ENCODE peak calls at places on chromosomes 13 and 19, in nine cellular contexts. One of them, this sample, is unnamed.

GRCh38 chr19:12806242-12807131 is at the start of gene RNASEH2A:
- DNase-seq in osteoblast: peak
- DNase-seq in GM10248: peak
- DNase-seq in dermis microvascular lymphatic vessel endothelial cell: peak
- DNase-seq in adrenal gland: peak
- DNase-seq in T-cell: peak
- DNase-seq in RWPE2: peak
- DNase-seq in AG08396: peak
- DNase-seq in activated T-cell treated with anti-CD3 and anti-CD28 coated beads for 1 hour: peak
- DNase-seq in this sample: peak

GRCh38 chr13:25037057-25037813 is 58.7 kb upstream of the PABPC3 start:
- DNase-seq in osteoblast: peak
- DNase-seq in GM10248: peak
- DNase-seq in dermis microvascular lymphatic vessel endothelial cell: peak
- DNase-seq in adrenal gland: peak
- DNase-seq in T-cell: peak
- DNase-seq in RWPE2: no peak
- DNase-seq in AG08396: peak
- DNase-seq in activated T-cell treated with anti-CD3 and anti-CD28 coated beads for 1 hour: peak
- DNase-seq in this sample: no peak

GRCh38 chr19:39701291-39701690 is 3.0 kb upstream of the LGALS14 start:
- DNase-seq in osteoblast: no peak
- DNase-seq in GM10248: no peak
- DNase-seq in dermis microvascular lymphatic vessel endothelial cell: no peak
- DNase-seq in adrenal gland: no peak
- DNase-seq in T-cell: no peak
- DNase-seq in RWPE2: no peak
- DNase-seq in AG08396: no peak
- DNase-seq in activated T-cell treated with anti-CD3 and anti-CD28 coated beads for 1 hour: no peak
- DNase-seq in this sample: no peak

GRCh38 chr13:20428666-20429644 is 96.7 kb downstream of the CRYL1 start:
- DNase-seq in osteoblast: no peak
- DNase-seq in GM10248: no peak
- DNase-seq in dermis microvascular lymphatic vessel endothelial cell: no peak
- DNase-seq in adrenal gland: no peak
- DNase-seq in T-cell: no peak
- DNase-seq in RWPE2: no peak
- DNase-seq in AG08396: no peak
- DNase-seq in activated T-cell treated with anti-CD3 and anti-CD28 coated beads for 1 hour: no peak
- DNase-seq in this sample: no peak

GRCh38 chr13:74452881-74453280 is 318.7 kb upstream of the KLF12 start:
- DNase-seq in osteoblast: no peak
- DNase-seq in GM10248: no peak
- DNase-seq in dermis microvascular lymphatic vessel endothelial cell: no peak
- DNase-seq in adrenal gland: no peak
- DNase-seq in T-cell: no peak
- DNase-seq in RWPE2: no peak
- DNase-seq in AG08396: no peak
- DNase-seq in activated T-cell treated with anti-CD3 and anti-CD28 coated beads for 1 hour: no peak
- DNase-seq in this sample: no peak

GRCh38 chr13:74641586-74641985 is 507.4 kb upstream of the KLF12 start:
- DNase-seq in osteoblast: peak
- DNase-seq in GM10248: no peak
- DNase-seq in dermis microvascular lymphatic vessel endothelial cell: no peak
- DNase-seq in adrenal gland: no peak
- DNase-seq in T-cell: no peak
- DNase-seq in RWPE2: no peak
- DNase-seq in AG08396: peak
- DNase-seq in activated T-cell treated with anti-CD3 and anti-CD28 coated beads for 1 hour: no peak
- DNase-seq in this sample: no peak

GRCh38 chr19:53086949-53087348 is 16.3 kb downstream of the ZNF160 start:
- DNase-seq in osteoblast: no peak
- DNase-seq in GM10248: no peak
- DNase-seq in dermis microvascular lymphatic vessel endothelial cell: peak
- DNase-seq in adrenal gland: peak
- DNase-seq in T-cell: no peak
- DNase-seq in RWPE2: no peak
- DNase-seq in AG08396: no peak
- DNase-seq in activated T-cell treated with anti-CD3 and anti-CD28 coated beads for 1 hour: no peak
- DNase-seq in this sample: no peak

GRCh38 chr19:1606138-1606651 is 933 bp upstream of the UQCR11 start:
- DNase-seq in osteoblast: peak
- DNase-seq in GM10248: no peak
- DNase-seq in dermis microvascular lymphatic vessel endothelial cell: no peak
- DNase-seq in adrenal gland: no peak
- DNase-seq in T-cell: no peak
- DNase-seq in RWPE2: no peak
- DNase-seq in AG08396: no peak
- DNase-seq in activated T-cell treated with anti-CD3 and anti-CD28 coated beads for 1 hour: no peak
- DNase-seq in this sample: no peak

GRCh38 chr13:61670384-61671161 is 254.9 kb upstream of the PCDH20 start:
- DNase-seq in osteoblast: no peak
- DNase-seq in GM10248: no peak
- DNase-seq in dermis microvascular lymphatic vessel endothelial cell: no peak
- DNase-seq in adrenal gland: no peak
- DNase-seq in T-cell: no peak
- DNase-seq in RWPE2: no peak
- DNase-seq in AG08396: no peak
- DNase-seq in activated T-cell treated with anti-CD3 and anti-CD28 coated beads for 1 hour: no peak
- DNase-seq in this sample: no peak

GRCh38 chr19:54023191-54023590 is 31.8 kb downstream of the CACNG6 start:
- DNase-seq in osteoblast: peak
- DNase-seq in GM10248: no peak
- DNase-seq in dermis microvascular lymphatic vessel endothelial cell: no peak
- DNase-seq in adrenal gland: no peak
- DNase-seq in T-cell: no peak
- DNase-seq in RWPE2: no peak
- DNase-seq in AG08396: no peak
- DNase-seq in activated T-cell treated with anti-CD3 and anti-CD28 coated beads for 1 hour: no peak
- DNase-seq in this sample: no peak

GRCh38 chr13:26050568-26051230 is 1.1 kb downstream of the SHISA2 start:
- DNase-seq in osteoblast: peak
- DNase-seq in GM10248: no peak
- DNase-seq in dermis microvascular lymphatic vessel endothelial cell: peak
- DNase-seq in adrenal gland: no peak
- DNase-seq in T-cell: no peak
- DNase-seq in RWPE2: no peak
- DNase-seq in AG08396: no peak
- DNase-seq in activated T-cell treated with anti-CD3 and anti-CD28 coated beads for 1 hour: no peak
- DNase-seq in this sample: no peak

GRCh38 chr19:46082728-46083050 is 41.8 kb downstream of the IGFL3 start:
- DNase-seq in osteoblast: no peak
- DNase-seq in GM10248: no peak
- DNase-seq in dermis microvascular lymphatic vessel endothelial cell: no peak
- DNase-seq in adrenal gland: no peak
- DNase-seq in T-cell: no peak
- DNase-seq in RWPE2: no peak
- DNase-seq in AG08396: no peak
- DNase-seq in activated T-cell treated with anti-CD3 and anti-CD28 coated beads for 1 hour: no peak
- DNase-seq in this sample: no peak

GRCh38 chr19:33444993-33445751 is 71.7 kb downstream of the CEBPG start:
- DNase-seq in osteoblast: peak
- DNase-seq in GM10248: no peak
- DNase-seq in dermis microvascular lymphatic vessel endothelial cell: no peak
- DNase-seq in adrenal gland: no peak
- DNase-seq in T-cell: no peak
- DNase-seq in RWPE2: peak
- DNase-seq in AG08396: no peak
- DNase-seq in activated T-cell treated with anti-CD3 and anti-CD28 coated beads for 1 hour: no peak
- DNase-seq in this sample: no peak

GRCh38 chr19:38663957-38664502 is 16.6 kb downstream of the ACTN4 start:
- DNase-seq in osteoblast: peak
- DNase-seq in GM10248: peak
- DNase-seq in dermis microvascular lymphatic vessel endothelial cell: no peak
- DNase-seq in adrenal gland: peak
- DNase-seq in T-cell: no peak
- DNase-seq in RWPE2: no peak
- DNase-seq in AG08396: no peak
- DNase-seq in activated T-cell treated with anti-CD3 and anti-CD28 coated beads for 1 hour: no peak
- DNase-seq in this sample: peak

GRCh38 chr13:84358601-84359000 is 476.3 kb upstream of the SLITRK1 start:
- DNase-seq in osteoblast: no peak
- DNase-seq in GM10248: no peak
- DNase-seq in dermis microvascular lymphatic vessel endothelial cell: no peak
- DNase-seq in adrenal gland: no peak
- DNase-seq in T-cell: no peak
- DNase-seq in RWPE2: no peak
- DNase-seq in AG08396: no peak
- DNase-seq in activated T-cell treated with anti-CD3 and anti-CD28 coated beads for 1 hour: no peak
- DNase-seq in this sample: no peak

GRCh38 chr19:4717191-4717965 is 6.3 kb downstream of the DPP9 start:
- DNase-seq in osteoblast: peak
- DNase-seq in GM10248: no peak
- DNase-seq in dermis microvascular lymphatic vessel endothelial cell: peak
- DNase-seq in adrenal gland: no peak
- DNase-seq in T-cell: no peak
- DNase-seq in RWPE2: peak
- DNase-seq in AG08396: no peak
- DNase-seq in activated T-cell treated with anti-CD3 and anti-CD28 coated beads for 1 hour: no peak
- DNase-seq in this sample: no peak

GRCh38 chr13:75416327-75417005 is 65.5 kb downstream of the TBC1D4 start:
- DNase-seq in osteoblast: no peak
- DNase-seq in GM10248: no peak
- DNase-seq in dermis microvascular lymphatic vessel endothelial cell: no peak
- DNase-seq in adrenal gland: no peak
- DNase-seq in T-cell: no peak
- DNase-seq in RWPE2: no peak
- DNase-seq in AG08396: no peak
- DNase-seq in activated T-cell treated with anti-CD3 and anti-CD28 coated beads for 1 hour: no peak
- DNase-seq in this sample: no peak

GRCh38 chr13:110131424-110131823 is 175.5 kb downstream of the COL4A1 start:
- DNase-seq in osteoblast: no peak
- DNase-seq in GM10248: no peak
- DNase-seq in dermis microvascular lymphatic vessel endothelial cell: no peak
- DNase-seq in adrenal gland: no peak
- DNase-seq in T-cell: no peak
- DNase-seq in RWPE2: no peak
- DNase-seq in AG08396: no peak
- DNase-seq in activated T-cell treated with anti-CD3 and anti-CD28 coated beads for 1 hour: no peak
- DNase-seq in this sample: no peak

GRCh38 chr13:106612688-106613087 is 44.8 kb upstream of the ARGLU1 start:
- DNase-seq in osteoblast: no peak
- DNase-seq in GM10248: no peak
- DNase-seq in dermis microvascular lymphatic vessel endothelial cell: no peak
- DNase-seq in adrenal gland: peak
- DNase-seq in T-cell: no peak
- DNase-seq in RWPE2: no peak
- DNase-seq in AG08396: no peak
- DNase-seq in activated T-cell treated with anti-CD3 and anti-CD28 coated beads for 1 hour: no peak
- DNase-seq in this sample: no peak

GRCh38 chr19:8481191-8481590 is 21.2 kb downstream of the PRAM1 start:
- DNase-seq in osteoblast: no peak
- DNase-seq in GM10248: no peak
- DNase-seq in dermis microvascular lymphatic vessel endothelial cell: no peak
- DNase-seq in adrenal gland: peak
- DNase-seq in T-cell: no peak
- DNase-seq in RWPE2: no peak
- DNase-seq in AG08396: no peak
- DNase-seq in activated T-cell treated with anti-CD3 and anti-CD28 coated beads for 1 hour: no peak
- DNase-seq in this sample: no peak

GRCh38 chr13:51814825-51815650 is 11.1 kb upstream of the DHRS12 start:
- DNase-seq in osteoblast: peak
- DNase-seq in GM10248: peak
- DNase-seq in dermis microvascular lymphatic vessel endothelial cell: peak
- DNase-seq in adrenal gland: peak
- DNase-seq in T-cell: peak
- DNase-seq in RWPE2: no peak
- DNase-seq in AG08396: peak
- DNase-seq in activated T-cell treated with anti-CD3 and anti-CD28 coated beads for 1 hour: peak
- DNase-seq in this sample: peak

GRCh38 chr13:37816276-37816675 is 53.3 kb downstream of the TRPC4 start:
- DNase-seq in osteoblast: no peak
- DNase-seq in GM10248: no peak
- DNase-seq in dermis microvascular lymphatic vessel endothelial cell: no peak
- DNase-seq in adrenal gland: no peak
- DNase-seq in T-cell: no peak
- DNase-seq in RWPE2: no peak
- DNase-seq in AG08396: no peak
- DNase-seq in activated T-cell treated with anti-CD3 and anti-CD28 coated beads for 1 hour: no peak
- DNase-seq in this sample: no peak

This sample was measured in natural killer cell.